ENCODE peak calls at places on chromosomes 12 and 14, in four cellular contexts. K is CD4-positive, CD25-positive, alpha-beta regulatory T cell; G is pancreas; J is fibroblast of lung. M is an unnamed sample.

GRCh38 chr12:46369095-46369473 is 3.5 kb downstream of the SLC38A2 start:
- DNase-seq in K (no peak), G (no peak), J (no peak), M (no peak)

GRCh38 chr14:81166126-81166525 is 54.6 kb downstream of the GTF2A1 start:
- DNase-seq in K (no peak), G (no peak), J (no peak), M (no peak)

GRCh38 chr12:109192358-109192757 is 76.0 kb downstream of the ACACB start:
- DNase-seq in K (no peak), G (no peak), J (peak; percentile 31), M (no peak)

GRCh38 chr12:75825686-75826085 is 205.9 kb downstream of the PHLDA1 start:
- DNase-seq in K (no peak), G (no peak), J (peak; percentile 91), M (no peak)

GRCh38 chr14:95513261-95513660 is 3.2 kb downstream of the SYNE3 start:
- DNase-seq in K (no peak), G (no peak), J (no peak), M (no peak)

GRCh38 chr12:57519758-57520007 is 631 bp downstream of the DDIT3 start:
- DNase-seq in K (peak; percentile 14), G (no peak), J (no peak), M (no peak)

GRCh38 chr14:73227812-73228781 is 9.2 kb upstream of the PAPLN start:
- DNase-seq in K (no peak), G (peak; percentile 44), J (peak; percentile 94), M (peak; percentile 56)

GRCh38 chr12:120903818-120904773 is at the start of gene SPPL3:
- DNase-seq in K (peak; percentile 89), G (peak; percentile 93), J (peak; percentile 81), M (peak; percentile 98)

GRCh38 chr14:59564356-59564755 is 12.3 kb downstream of the CCDC175 start:
- DNase-seq in K (no peak), G (no peak), J (no peak), M (no peak)

GRCh38 chr12:90953956-90954421 is 987 bp downstream of the CCER1 start:
- DNase-seq in K (no peak), G (peak; percentile 23), J (no peak), M (no peak)

GRCh38 chr14:93720076-93720815 is 68.0 kb downstream of the PRIMA1 start:
- DNase-seq in K (no peak), G (no peak), J (no peak), M (no peak)

GRCh38 chr12:82625523-82625922 is 61.2 kb upstream of the TMTC2 start:
- DNase-seq in K (no peak), G (no peak), J (no peak), M (no peak)

GRCh38 chr12:114834621-114835020 is 150.6 kb upstream of the TBX3 start:
- DNase-seq in K (no peak), G (no peak), J (no peak), M (no peak)

DNA sequence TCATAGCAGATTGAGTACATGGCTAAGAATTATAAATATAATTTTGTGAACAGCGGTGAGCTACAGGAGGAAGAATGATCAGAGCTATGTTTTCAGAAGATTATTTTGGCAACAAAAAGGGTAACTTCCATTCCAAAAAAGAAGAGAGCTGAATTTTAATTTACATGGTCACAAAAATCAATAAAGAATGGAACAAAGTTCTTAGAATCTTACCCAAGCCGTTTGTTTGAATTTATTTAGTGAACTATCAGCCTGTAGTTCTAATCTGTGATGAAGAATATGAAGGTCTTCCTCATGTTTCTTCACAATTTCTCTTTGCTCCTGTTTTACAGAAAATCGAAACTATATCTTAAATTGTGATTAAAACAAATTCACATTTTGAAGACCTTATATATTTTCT is 54.4 kb upstream of the C12orf50 start:
- DNase-seq in K (no peak), G (no peak), J (no peak), M (no peak)
- H3K27ac ChIP-seq in K (no peak overlapping the region), G (no peak overlapping the region), J (no peak overlapping the region), M (no peak overlapping the region)

DNA sequence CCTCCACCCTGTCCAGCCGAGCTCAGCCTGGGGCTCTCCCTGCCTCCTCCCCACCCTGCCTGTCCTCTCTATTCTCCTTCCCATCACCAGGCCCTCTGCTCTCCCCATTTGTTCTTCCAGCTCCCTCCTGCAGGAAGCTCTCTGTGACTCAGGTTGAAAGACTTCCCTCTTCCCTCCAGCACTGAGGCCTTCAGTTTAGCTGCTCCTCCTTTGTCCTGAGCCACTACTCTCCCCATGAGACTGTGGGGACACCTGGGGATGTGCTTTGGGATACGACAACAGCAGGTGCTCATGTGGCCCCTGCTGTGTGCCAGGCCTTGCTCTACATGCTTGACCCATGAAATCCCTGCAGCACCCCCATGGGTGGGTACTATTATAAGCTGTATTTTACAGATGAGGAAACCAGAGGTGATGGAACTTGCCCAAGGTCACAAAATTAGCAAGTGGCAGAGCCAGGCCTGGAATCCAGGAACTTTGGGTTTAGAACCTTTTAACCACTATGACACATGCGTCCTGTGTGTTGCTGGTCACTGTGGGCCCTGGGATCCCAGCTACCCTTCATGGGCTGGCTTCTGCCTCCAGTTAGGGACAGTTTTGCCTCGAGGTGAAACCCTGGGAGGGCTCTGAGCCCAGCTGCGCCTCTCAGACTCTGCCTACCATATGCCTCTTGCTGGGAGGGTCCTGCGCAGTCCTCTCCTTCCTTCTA is 5.5 kb downstream of the KRT80 start:
- DNase-seq in K (no peak), G (no peak), J (peak; percentile 73), M (no peak)
- H3K27ac ChIP-seq in K (no peak overlapping the region), G (no peak overlapping the region), J (peak overlapping the region; percentile 80), M (no peak overlapping the region)

GRCh38 chr14:50084666-50085065 is 31.7 kb downstream of the VCPKMT start:
- DNase-seq in K (no peak), G (no peak), J (no peak), M (no peak)
- H3K27ac ChIP-seq in K (peak overlapping the region; percentile 98), G (no peak overlapping the region), J (no peak overlapping the region), M (no peak overlapping the region)

GRCh38 chr12:7017870-7018349 is 366 bp downstream of the LPCAT3 start:
- DNase-seq in K (no peak), G (no peak), J (no peak), M (peak; percentile 62)

GRCh38 chr12:7015555-7016370 is 2.5 kb downstream of the LPCAT3 start:
- DNase-seq in K (no peak), G (no peak), J (no peak), M (no peak)

GRCh38 chr12:7019043-7019569 is 830 bp upstream of the LPCAT3 start:
- DNase-seq in K (no peak), G (no peak), J (no peak), M (no peak)

GRCh38 chr12:7018350-7019042 is at the start of gene LPCAT3:
- DNase-seq in K (peak; percentile 97), G (peak; percentile 98), J (peak; percentile 92), M (peak; percentile 98)

GRCh38 chr12:7016958-7017571 is 1.2 kb downstream of the LPCAT3 start:
- DNase-seq in K (no peak), G (no peak), J (no peak), M (no peak)
- H3K27ac ChIP-seq in K (no peak overlapping the region), G (peak overlapping the region; percentile 95), J (no peak overlapping the region), M (no peak overlapping the region)

GRCh38 chr14:51638071-51638944 is 13.4 kb upstream of the FRMD6 start:
- DNase-seq in K (no peak), G (no peak), J (no peak), M (no peak)
- H3K27ac ChIP-seq in K (no peak overlapping the region), G (no peak overlapping the region), J (no peak overlapping the region), M (no peak overlapping the region)

GRCh38 chr12:27814851-27815591 is 35.0 kb upstream of the MANSC4 start:
- DNase-seq in K (no peak), G (no peak), J (peak; percentile 56), M (no peak)
- H3K27ac ChIP-seq in K (no peak overlapping the region), G (no peak overlapping the region), J (no peak overlapping the region), M (no peak overlapping the region)

DNA sequence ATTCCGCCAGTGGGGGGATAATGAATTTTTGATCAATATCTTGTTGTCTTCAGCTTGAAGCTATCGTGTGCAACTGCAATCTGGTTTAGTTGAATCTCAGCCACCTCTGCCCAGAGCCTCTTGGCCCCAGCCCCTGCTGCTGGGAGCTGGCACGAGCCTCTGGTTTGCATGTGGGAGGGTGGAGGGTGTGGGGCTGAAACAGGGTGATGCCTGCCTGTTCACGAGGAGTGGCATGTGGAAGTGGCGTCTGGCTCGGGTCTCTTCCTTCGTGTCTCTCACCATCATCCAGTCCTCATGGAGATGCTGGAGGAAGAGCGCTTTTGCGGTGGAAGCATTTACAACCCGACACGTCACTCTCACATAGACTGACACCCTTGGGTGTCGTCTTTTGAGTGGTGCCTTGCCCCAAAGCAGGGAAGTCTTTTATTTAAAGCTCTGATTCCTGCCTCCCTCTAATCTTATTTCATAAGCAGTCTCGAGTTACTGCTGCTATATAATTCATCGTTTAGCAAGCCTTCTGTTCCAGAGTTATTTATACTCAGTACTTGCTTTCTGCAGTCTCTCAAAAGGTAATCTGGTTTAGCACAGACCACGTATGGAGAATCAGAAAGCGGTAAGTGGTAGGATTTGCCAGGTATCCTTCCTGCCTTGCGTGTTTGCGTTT is 64.5 kb downstream of the AACS start:
- DNase-seq in K (no peak), G (no peak), J (no peak), M (peak; percentile 74)
- H3K27ac ChIP-seq in K (no peak overlapping the region), G (no peak overlapping the region), J (no peak overlapping the region), M (peak overlapping the region; percentile 39)

GRCh38 chr12:92059976-92060375 is 85.7 kb downstream of the BTG1 start:
- DNase-seq in K (no peak), G (no peak), J (peak; percentile 80), M (no peak)

GRCh38 chr12:92058664-92059063 is 87.0 kb downstream of the BTG1 start:
- DNase-seq in K (no peak), G (no peak), J (no peak), M (no peak)

GRCh38 chr12:92055877-92056276 is 89.8 kb downstream of the BTG1 start:
- DNase-seq in K (peak; percentile 46), G (peak; percentile 23), J (no peak), M (no peak)

GRCh38 chr12:92061061-92061460 is 84.6 kb downstream of the BTG1 start:
- DNase-seq in K (no peak), G (no peak), J (no peak), M (no peak)

GRCh38 chr12:92056290-92056689 is 89.4 kb downstream of the BTG1 start:
- DNase-seq in K (no peak), G (no peak), J (no peak), M (no peak)
- H3K27ac ChIP-seq in K (peak overlapping the region; percentile 75), G (no peak overlapping the region), J (no peak overlapping the region), M (no peak overlapping the region)

M was measured in right cardiac atrium.